ENCODE peak calls at places on chromosomes 16 and 17, in seven cellular contexts. U is brain microvascular endothelial cell, D is pancreas, X is left ventricle myocardium inferior, M is IMR-90, C is H1, H is OCI-LY7. O is an unnamed sample. For H3K36me3, the result is how much of the 10 kb centered on the place peaks cover.

GRCh38 chr17:43953746-43954145 is at the start of gene PYY:
- DNase-seq in U (no peak), D (no peak), X (no peak), M (no peak), C (no peak), H (no peak), O (no peak)

GRCh38 chr16:14301150-14302030 is 230.3 kb downstream of the MRTFB start:
- DNase-seq in U (no peak), D (peak), X (no peak), M (no peak), C (no peak), H (no peak), O (no peak)

GRCh38 chr16:66274335-66275110 is 92.0 kb upstream of the CDH5 start:
- DNase-seq in U (no peak), D (no peak), X (no peak), M (peak), C (no peak), H (peak), O (no peak)

GRCh38 chr17:36980281-36980761 is 31.6 kb downstream of the AATF start:
- DNase-seq in U (peak), D (no peak), X (no peak), M (peak), C (no peak), H (no peak), O (no peak)

GRCh38 chr17:41199421-41200098 is 9.9 kb downstream of the KRTAP9-1 start:
- DNase-seq in U (no peak), D (no peak), X (no peak), M (no peak), C (no peak), H (no peak), O (no peak)

GRCh38 chr17:49327835-49328784 is 33.9 kb downstream of the ZNF652 start:
- DNase-seq in U (no peak), D (no peak), X (no peak), M (peak), C (no peak), H (peak), O (no peak)

GRCh38 chr17:74698069-74698468 is 14.7 kb downstream of the CD300LF start:
- DNase-seq in U (no peak), D (no peak), X (no peak), M (no peak), C (no peak), H (no peak), O (no peak)

GRCh38 chr16:30187971-30188561 is 4.7 kb downstream of the CORO1A start:
- DNase-seq in U (no peak), D (peak), X (no peak), M (no peak), C (no peak), H (no peak), O (no peak)

GRCh38 chr17:48621410-48622387 is 4.5 kb downstream of the HOXB9 start:
- DNase-seq in U (no peak), D (no peak), X (no peak), M (no peak), C (no peak), H (no peak), O (no peak)

GRCh38 chr16:13305019-13305755 is 403.8 kb downstream of the SHISA9 start:
- DNase-seq in U (no peak), D (no peak), X (no peak), M (no peak), C (no peak), H (peak), O (no peak)

GRCh38 chr17:4657678-4658077 is 16.2 kb upstream of the ALOX15 start:
- DNase-seq in U (peak), D (no peak), X (no peak), M (peak), C (no peak), H (no peak), O (no peak)

GRCh38 chr17:57999496-58000017 is 7.5 kb downstream of the SRSF1 start:
- DNase-seq in U (peak), D (no peak), X (no peak), M (peak), C (no peak), H (peak), O (no peak)

GRCh38 chr17:7293131-7293557 is 1.3 kb downstream of the YBX2 start:
- DNase-seq in U (no peak), D (no peak), X (no peak), M (no peak), C (no peak), H (no peak), O (no peak)

GRCh38 chr17:13931752-13932477 is 137.4 kb upstream of the COX10 start:
- DNase-seq in U (peak), D (no peak), X (peak), M (peak), C (no peak), H (peak), O (no peak)

GRCh38 chr17:57471941-57472368 is 215.6 kb downstream of the MSI2 start:
- DNase-seq in U (no peak), D (no peak), X (no peak), M (no peak), C (no peak), H (no peak), O (no peak)

GRCh38 chr17:56222255-56222654 is 69.0 kb downstream of the ANKFN1 start:
- DNase-seq in U (no peak), D (no peak), X (no peak), M (peak), C (no peak), H (no peak), O (no peak)

GRCh38 chr16:5466551-5466950 is 369.0 kb upstream of the EEF2KMT start:
- DNase-seq in U (no peak), D (no peak), X (no peak), M (no peak), C (no peak), H (no peak), O (no peak)

GRCh38 chr16:1026784-1027415 is 45.3 kb downstream of the SOX8 start:
- DNase-seq in U (no peak), D (no peak), X (no peak), M (no peak), C (no peak), H (no peak), O (no peak)

GRCh38 chr16:87855852-87856715 is 13.2 kb downstream of the SLC7A5 start:
- DNase-seq in U (peak), D (no peak), X (peak), M (peak), C (no peak), H (peak), O (no peak)

GRCh38 chr17:45910667-45911066 is 16.3 kb downstream of the MAPT start:
- DNase-seq in U (no peak), D (no peak), X (no peak), M (no peak), C (no peak), H (no peak), O (no peak)

GRCh38 chr16:89320717-89321501 is 103.4 kb downstream of the ZNF778 start:
- DNase-seq in U (no peak), D (peak), X (peak), M (peak), C (no peak), H (no peak), O (no peak)

GRCh38 chr16:5024632-5025031 is 9.1 kb downstream of the NAGPA start:
- DNase-seq in U (no peak), D (no peak), X (no peak), M (no peak), C (no peak), H (peak), O (no peak)

GRCh38 chr17:78738698-78739097 is 43.4 kb downstream of the CYTH1 start:
- DNase-seq in U (no peak), D (no peak), X (no peak), M (no peak), C (no peak), H (no peak), O (no peak)

GRCh38 chr16:70508752-70509151 is 14.6 kb downstream of the COG4 start:
- DNase-seq in U (no peak), D (no peak), X (no peak), M (no peak), C (no peak), H (peak), O (no peak)

GRCh38 chr16:10490141-10490540 is 90.3 kb downstream of the EMP2 start:
- DNase-seq in U (no peak), D (no peak), X (no peak), M (no peak), C (no peak), H (no peak), O (no peak)

GRCh38 chr17:77700165-77700881 is 258.2 kb upstream of the TNRC6C start:
- DNase-seq in U (no peak), D (no peak), X (no peak), M (no peak), C (no peak), H (no peak), O (no peak)

GRCh38 chr16:19607610-19608280 is 52.2 kb downstream of the VPS35L start:
- DNase-seq in U (peak), D (no peak), X (no peak), M (peak), C (no peak), H (no peak), O (peak)

GRCh38 chr17:49362723-49363117 is 670 bp upstream of the ZNF652 start:
- DNase-seq in U (no peak), D (no peak), X (no peak), M (no peak), C (no peak), H (no peak), O (no peak)

GRCh38 chr16:81035975-81036750 is 521 bp downstream of the ATMIN start:
- DNase-seq in U (peak), D (peak), X (peak), M (peak), C (no peak), H (peak), O (no peak)

GRCh38 chr17:21318439-21318838 is 33.9 kb downstream of the MAP2K3 start:
- DNase-seq in U (no peak), D (peak), X (no peak), M (no peak), C (peak), H (no peak), O (no peak)
- H3K4me3 ChIP-seq in U (no peak), D (no peak), X (no peak), M (no peak), C (no peak), H (no peak), O (no peak)

DNA sequence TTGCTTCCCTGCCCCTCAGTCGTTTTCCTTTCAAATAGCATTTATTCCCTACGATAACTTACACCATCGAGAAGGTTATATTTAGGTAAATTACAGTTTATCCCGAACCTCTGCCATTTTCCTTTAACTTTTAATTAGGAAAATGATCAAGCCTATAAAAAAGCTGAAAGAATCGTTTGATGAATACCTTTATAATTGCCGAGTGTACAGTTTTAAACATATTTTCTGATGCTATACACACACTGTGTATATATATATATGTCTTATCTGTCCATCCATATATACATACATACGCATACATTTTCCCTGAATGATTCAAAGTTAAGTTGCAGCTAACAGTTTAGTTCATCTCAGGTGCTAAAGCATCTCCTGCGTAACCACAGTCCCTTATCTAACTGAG is 56.6 kb upstream of the CRISPLD2 start:
- DNase-seq in U (no peak), D (no peak), X (no peak), M (no peak), C (no peak), H (no peak), O (no peak)
- H3K36me3 ChIP-seq in U (under half), D (under half), X (half or more), M (under half), C (half or more), H (half or more), O (under half)

DNA sequence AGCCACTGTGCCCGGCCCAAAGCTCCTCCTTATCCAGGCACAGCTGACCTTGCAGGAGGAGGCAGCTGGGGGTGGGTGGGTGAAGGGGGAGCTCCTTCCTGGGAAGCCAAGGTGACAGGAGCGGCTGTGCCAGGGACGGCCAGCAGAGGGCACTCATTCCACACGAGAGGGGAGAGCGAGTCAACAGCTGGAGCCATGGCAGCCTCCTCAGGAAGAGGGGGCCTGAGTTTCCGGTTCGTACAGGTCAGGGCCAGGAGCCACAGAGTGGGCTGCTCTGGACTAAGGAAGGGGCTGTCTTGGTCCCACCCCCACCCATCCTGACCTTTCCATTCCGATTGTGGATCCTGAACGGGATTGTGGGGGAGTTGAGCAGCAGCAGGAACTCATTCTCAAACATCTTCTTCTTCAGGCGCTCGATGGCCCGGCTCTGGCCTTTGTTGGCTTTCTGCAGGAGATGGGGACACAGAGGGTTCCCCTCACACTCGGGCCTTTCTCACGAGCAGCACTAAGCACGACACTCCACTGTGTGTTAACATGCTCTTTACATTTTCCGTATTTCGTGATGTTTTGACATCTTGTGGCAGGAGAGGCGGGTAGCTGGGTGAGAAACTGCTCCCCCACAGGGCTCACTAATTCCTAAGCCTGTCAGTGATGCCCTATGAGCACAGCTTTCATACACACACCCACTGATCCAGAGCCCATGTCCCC is 61.6 kb downstream of the TIMM22 start:
- DNase-seq in U (peak), D (peak), X (peak), M (peak), C (no peak), H (peak), O (no peak)
- TF ChIP-seq CTCF in U (peak), D (peak), X (peak), M (peak), C (peak), H (peak), O (peak)

DNA sequence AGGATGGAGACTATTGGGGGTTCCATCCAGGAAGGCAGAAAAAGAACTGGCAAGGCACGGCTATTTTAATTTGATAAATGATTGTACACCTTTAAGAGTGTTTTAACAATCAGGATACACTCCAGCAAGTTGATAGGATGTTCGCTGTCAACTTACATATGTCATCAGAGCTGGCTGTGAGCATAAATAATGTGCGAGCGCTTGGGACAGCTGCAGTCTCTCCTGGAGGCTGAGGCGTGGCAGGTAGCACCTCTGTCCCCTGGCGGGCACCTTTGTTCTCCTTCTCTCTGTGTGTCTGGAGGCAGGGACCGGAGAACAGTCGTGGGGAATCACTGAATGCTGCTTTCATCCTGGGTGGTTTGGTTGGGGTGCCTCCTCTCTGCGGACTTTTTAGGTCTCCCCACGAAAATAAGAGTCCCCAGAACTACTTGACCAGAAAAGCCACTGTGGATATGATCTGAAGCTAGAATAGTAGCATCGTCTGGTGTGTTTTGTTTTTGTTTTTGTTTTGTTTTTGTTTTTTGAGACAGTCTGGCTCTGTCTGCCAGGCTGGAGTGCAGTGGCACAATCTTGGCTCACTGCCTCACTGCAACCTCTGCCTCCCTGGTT is 9.4 kb downstream of the BAHCC1 start:
- DNase-seq in U (no peak), D (no peak), X (no peak), M (no peak), C (no peak), H (peak), O (no peak)
- H3K4me3 ChIP-seq in U (no peak), D (no peak), X (peak), M (no peak), C (no peak), H (no peak), O (no peak)

O was measured in kidney epithelial cell.